ENCODE peak calls at places on chromosome 21, in nine cellular contexts. F, G, S, U, O, J, P, N and W are unnamed samples.
A peak's percentile ranks its signal among the peaks of the same experiment; 100 is the strongest.

GRCh38 chr21:34223376-34223775 is 140.4 kb upstream of the KCNE2 start:
- DNase-seq in P (no peak), O (no peak), N (no peak), S (no peak), U (no peak), J (no peak), F (no peak), G (no peak), W (no peak)

GRCh38 chr21:43727571-43728466 is 8.9 kb downstream of the PDXK start:
- DNase-seq in F (no peak), P (peak; percentile 40), O (peak; percentile 60), S (no peak), N (peak; percentile 53), G (no peak), J (no peak), U (peak; percentile 75), W (no peak)

GRCh38 chr21:35086357-35086756 is 37.3 kb upstream of the RUNX1 start:
- DNase-seq in O (peak; percentile 41), P (peak; percentile 20), J (no peak), U (no peak), F (no peak), S (no peak), N (no peak), G (no peak), W (no peak)

GRCh38 chr21:28636988-28637691 is 355.5 kb downstream of the LTN1 start:
- DNase-seq in G (no peak), N (no peak), S (no peak), F (no peak), O (peak; percentile 84), J (no peak), U (no peak), P (peak; percentile 79), W (peak; percentile 76)

GRCh38 chr21:33441489-33442477 is 38.0 kb downstream of the TMEM50B start:
- DNase-seq in O (peak; percentile 52), G (peak; percentile 59), P (peak; percentile 94), U (peak; percentile 26), S (peak; percentile 69), N (no peak), J (no peak), F (no peak), W (peak; percentile 28)

GRCh38 chr21:25385912-25386474 is 221.3 kb downstream of the MRPL39 start:
- DNase-seq in N (no peak), S (no peak), J (no peak), F (no peak), O (peak; percentile 16), P (peak; percentile 78), U (peak; percentile 73), G (no peak), W (peak; percentile 62)

GRCh38 chr21:32307706-32308105 is 9.1 kb downstream of the MRAP start:
- DNase-seq in N (no peak), G (no peak), S (no peak), O (peak; percentile 14), F (no peak), P (peak; percentile 66), U (no peak), J (no peak), W (no peak)

GRCh38 chr21:44304041-44304738 is 4.3 kb downstream of the PFKL start:
- DNase-seq in G (peak; percentile 25), F (no peak), N (no peak), J (no peak), P (no peak), O (no peak), S (no peak), U (no peak), W (no peak)

GRCh38 chr21:29382029-29382654 is 83.4 kb downstream of the BACH1 start:
- DNase-seq in U (no peak), J (no peak), P (peak; percentile 31), O (peak; percentile 31), N (no peak), G (no peak), S (no peak), F (no peak), W (peak; percentile 64)

GRCh38 chr21:33317226-33317625 is 7.5 kb upstream of the IFNAR1 start:
- DNase-seq in F (no peak), J (no peak), S (no peak), N (no peak), U (no peak), P (peak; percentile 42), O (no peak), G (no peak), W (no peak)

GRCh38 chr21:44969965-44970755 is 30.3 kb downstream of the SLX9 start:
- DNase-seq in F (no peak), U (no peak), G (no peak), P (no peak), O (no peak), N (no peak), S (no peak), J (no peak), W (no peak)

GRCh38 chr21:37734846-37735245 is 181.4 kb downstream of the KCNJ6 start:
- DNase-seq in F (no peak), P (no peak), N (no peak), U (no peak), O (no peak), J (no peak), S (no peak), G (no peak), W (no peak)
- H3K4me3 ChIP-seq in F (no peak overlapping the region), P (no peak overlapping the region), N (no peak overlapping the region), U (no peak overlapping the region), O (no peak overlapping the region), J (no peak overlapping the region), S (no peak overlapping the region), G (no peak overlapping the region), W (no peak overlapping the region)

GRCh38 chr21:36976882-36977651 is 10.6 kb upstream of the HLCS start:
- DNase-seq in O (peak; percentile 50), N (peak; percentile 30), U (peak; percentile 71), J (no peak), F (no peak), P (peak; percentile 81), S (peak; percentile 29), G (peak; percentile 17), W (peak; percentile 76)
- H3K4me3 ChIP-seq in O (peak overlapping the region; percentile 2), N (no peak overlapping the region), U (no peak overlapping the region), J (no peak overlapping the region), F (no peak overlapping the region), P (no peak overlapping the region), S (no peak overlapping the region), G (no peak overlapping the region), W (no peak overlapping the region)

GRCh38 chr21:41823906-41824305 is 55.2 kb downstream of the PRDM15 start:
- DNase-seq in P (no peak), S (no peak), G (no peak), N (no peak), F (no peak), J (peak; percentile 34), U (no peak), O (no peak), W (no peak)
- H3K4me3 ChIP-seq in P (no peak overlapping the region), S (no peak overlapping the region), G (no peak overlapping the region), N (no peak overlapping the region), F (no peak overlapping the region), J (no peak overlapping the region), U (no peak overlapping the region), O (no peak overlapping the region), W (no peak overlapping the region)

GRCh38 chr21:46185717-46186116 is 1.5 kb upstream of the SPATC1L start:
- DNase-seq in J (no peak), G (no peak), N (no peak), P (no peak), O (no peak), F (no peak), S (peak; percentile 12), U (no peak), W (no peak)
- H3K4me3 ChIP-seq in J (no peak overlapping the region), G (no peak overlapping the region), N (no peak overlapping the region), P (no peak overlapping the region), O (no peak overlapping the region), F (peak overlapping the region; percentile 58), S (no peak overlapping the region), U (peak overlapping the region; percentile 99), W (no peak overlapping the region)